ENCODE peak calls at places on chromosomes 4 and X, in four cellular contexts. One of them, this sample, is unnamed.

GRCh38 chr4:125787707-125788106 is 473.0 kb downstream of the FAT4 start:
- DNase-seq in NT2/D1: no peak
- DNase-seq in A549: no peak
- DNase-seq in spleen: no peak
- DNase-seq in this sample: no peak

GRCh38 chrX:13845721-13846378 is 29.0 kb upstream of the GPM6B start:
- DNase-seq in NT2/D1: no peak
- DNase-seq in A549: no peak
- DNase-seq in spleen: no peak
- DNase-seq in this sample: no peak

GRCh38 chr4:96670381-96670780 is 830.5 kb downstream of the PDHA2 start:
- DNase-seq in A549: no peak
- DNase-seq in NT2/D1: no peak
- DNase-seq in spleen: no peak
- DNase-seq in this sample: no peak

GRCh38 chrX:69504626-69505612 is 793 bp downstream of the NALF2 start:
- DNase-seq in spleen: no peak
- DNase-seq in NT2/D1: no peak
- DNase-seq in A549: no peak
- DNase-seq in this sample: no peak

GRCh38 chr4:39118034-39118658 is 56.1 kb downstream of the KLHL5 start:
- DNase-seq in A549: no peak
- DNase-seq in NT2/D1: no peak
- DNase-seq in spleen: no peak
- DNase-seq in this sample: no peak

GRCh38 chr4:169756971-169757574 is 671 bp downstream of the HPF1 start:
- DNase-seq in spleen: no peak
- DNase-seq in A549: no peak
- DNase-seq in NT2/D1: no peak
- DNase-seq in this sample: no peak

GRCh38 chr4:142475663-142476062 is 370.4 kb downstream of the INPP4B start:
- DNase-seq in spleen: no peak
- DNase-seq in NT2/D1: no peak
- DNase-seq in A549: peak; percentile 63
- DNase-seq in this sample: no peak

GRCh38 chr4:52823478-52824092 is 38.5 kb upstream of the RASL11B start:
- DNase-seq in NT2/D1: no peak
- DNase-seq in spleen: no peak
- DNase-seq in A549: no peak
- DNase-seq in this sample: no peak

GRCh38 chrX:21375795-21376069 is 1.5 kb downstream of the CNKSR2 start:
- DNase-seq in A549: peak; percentile 39
- DNase-seq in NT2/D1: no peak
- DNase-seq in spleen: no peak
- DNase-seq in this sample: no peak

GRCh38 chrX:37425370-37425769 is 76.2 kb downstream of the PRRG1 start:
- DNase-seq in spleen: no peak
- DNase-seq in NT2/D1: no peak
- DNase-seq in A549: no peak
- DNase-seq in this sample: no peak

GRCh38 chr4:6281436-6282144 is 11.9 kb downstream of the WFS1 start:
- DNase-seq in A549: no peak
- DNase-seq in spleen: no peak
- DNase-seq in NT2/D1: no peak
- DNase-seq in this sample: no peak

GRCh38 chr4:139315221-139315675 is 13.0 kb upstream of the NDUFC1 start:
- DNase-seq in spleen: no peak
- DNase-seq in A549: no peak
- DNase-seq in NT2/D1: no peak
- DNase-seq in this sample: no peak

GRCh38 chr4:135598151-135598550 is 1396.6 kb upstream of the PABPC4L start:
- DNase-seq in NT2/D1: no peak
- DNase-seq in A549: no peak
- DNase-seq in spleen: no peak
- DNase-seq in this sample: no peak

GRCh38 chr4:69095301-69095731 is 958 bp upstream of the UGT2B7 start:
- DNase-seq in A549: peak; percentile 89
- DNase-seq in NT2/D1: no peak
- DNase-seq in spleen: no peak
- DNase-seq in this sample: no peak

GRCh38 chrX:48747415-48748026 is 14.0 kb upstream of the GLOD5 start:
- DNase-seq in A549: no peak
- DNase-seq in spleen: no peak
- DNase-seq in NT2/D1: no peak
- DNase-seq in this sample: no peak

GRCh38 chr4:48205092-48205491 is 64.5 kb downstream of the TEC start:
- DNase-seq in spleen: no peak
- DNase-seq in NT2/D1: no peak
- DNase-seq in A549: no peak
- DNase-seq in this sample: no peak

GRCh38 chrX:106263817-106264216 is 95.7 kb downstream of the PWWP3B start:
- DNase-seq in A549: no peak
- DNase-seq in spleen: no peak
- DNase-seq in NT2/D1: no peak
- DNase-seq in this sample: no peak

GRCh38 chrX:74448669-74449068 is 27.4 kb downstream of the SLC16A2 start:
- DNase-seq in spleen: no peak
- DNase-seq in NT2/D1: no peak
- DNase-seq in A549: no peak
- DNase-seq in this sample: no peak

GRCh38 chr4:91758487-91758886 is 545.3 kb upstream of the GRID2 start:
- DNase-seq in spleen: no peak
- DNase-seq in A549: no peak
- DNase-seq in NT2/D1: no peak
- DNase-seq in this sample: no peak

GRCh38 chr4:181224826-181225225 is 1018.4 kb upstream of the TENM3 start:
- DNase-seq in A549: no peak
- DNase-seq in spleen: no peak
- DNase-seq in NT2/D1: no peak
- DNase-seq in this sample: no peak

GRCh38 chr4:30948653-30949052 is 228.5 kb downstream of the PCDH7 start:
- DNase-seq in NT2/D1: no peak
- DNase-seq in spleen: no peak
- DNase-seq in A549: no peak
- DNase-seq in this sample: no peak

GRCh38 chrX:23901065-23901464 is 6.7 kb downstream of the APOO start:
- DNase-seq in spleen: no peak
- DNase-seq in NT2/D1: no peak
- DNase-seq in A549: peak; percentile 87
- DNase-seq in this sample: no peak

GRCh38 chrX:116272328-116272727 is 101.8 kb downstream of the AGTR2 start:
- DNase-seq in A549: peak; percentile 94
- DNase-seq in spleen: no peak
- DNase-seq in NT2/D1: peak; percentile 1
- DNase-seq in this sample: no peak

GRCh38 chr4:30832652-30833051 is 112.5 kb downstream of the PCDH7 start:
- DNase-seq in NT2/D1: no peak
- DNase-seq in A549: no peak
- DNase-seq in spleen: no peak
- DNase-seq in this sample: no peak

GRCh38 chrX:131818297-131818936 is 204.7 kb upstream of the STK26 start:
- DNase-seq in A549: no peak
- DNase-seq in NT2/D1: no peak
- DNase-seq in spleen: no peak
- DNase-seq in this sample: no peak

GRCh38 chr4:109942292-109942926 is 29.7 kb downstream of the EGF start:
- DNase-seq in spleen: no peak
- DNase-seq in NT2/D1: no peak
- DNase-seq in A549: no peak
- DNase-seq in this sample: no peak

GRCh38 chr4:139595989-139596679 is 40.1 kb upstream of the SETD7 start:
- DNase-seq in spleen: no peak
- DNase-seq in A549: peak; percentile 76
- DNase-seq in NT2/D1: no peak
- DNase-seq in this sample: no peak

GRCh38 chr4:48556268-48556667 is 66.2 kb downstream of the ZAR1 start:
- DNase-seq in NT2/D1: no peak
- DNase-seq in A549: no peak
- DNase-seq in spleen: no peak
- DNase-seq in this sample: no peak

GRCh38 chr4:154564311-154564710 is 1.5 kb downstream of the FGB start:
- DNase-seq in NT2/D1: no peak
- DNase-seq in spleen: no peak
- DNase-seq in A549: no peak
- DNase-seq in this sample: no peak

GRCh38 chr4:164937576-164938270 is 39.7 kb downstream of the TRIM61 start:
- DNase-seq in spleen: no peak
- DNase-seq in NT2/D1: no peak
- DNase-seq in A549: no peak
- DNase-seq in this sample: no peak

GRCh38 chr4:55458164-55458563 is 62.4 kb downstream of the TMEM165 start:
- DNase-seq in spleen: no peak
- DNase-seq in A549: no peak
- DNase-seq in NT2/D1: no peak
- DNase-seq in this sample: no peak

GRCh38 chrX:124478046-124478445 is 131.7 kb downstream of the SH2D1A start:
- DNase-seq in spleen: no peak
- DNase-seq in A549: no peak
- DNase-seq in NT2/D1: no peak
- DNase-seq in this sample: no peak

GRCh38 chrX:124476562-124476961 is 130.2 kb downstream of the SH2D1A start:
- DNase-seq in NT2/D1: no peak
- DNase-seq in spleen: no peak
- DNase-seq in A549: no peak
- DNase-seq in this sample: no peak

DNA sequence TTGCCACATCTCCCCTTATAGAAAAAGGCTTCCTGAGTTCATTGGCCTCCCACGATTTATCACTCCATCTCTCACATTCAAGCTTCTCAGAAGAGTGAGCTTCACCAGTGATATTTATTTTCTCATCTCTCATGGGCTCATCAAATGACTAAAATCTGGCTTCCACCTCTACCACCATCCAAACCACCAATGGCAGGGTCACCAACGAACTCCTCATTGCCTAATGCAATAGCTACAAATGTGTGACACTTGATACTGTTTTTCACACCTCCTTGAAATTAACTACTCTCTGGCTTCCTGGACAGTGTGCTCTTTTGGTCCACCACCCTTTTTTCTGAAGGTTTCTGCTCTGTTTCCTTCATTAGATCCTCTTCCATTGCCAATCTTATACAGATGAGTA is 129.0 kb downstream of the SH2D1A start:
- DNase-seq in A549: no peak
- DNase-seq in spleen: no peak
- DNase-seq in NT2/D1: no peak
- DNase-seq in this sample: no peak
- H3K9me3 ChIP-seq in A549: no peaks in the 10 kb centered on the region
- H3K9me3 ChIP-seq in spleen: no peaks in the 10 kb centered on the region
- H3K9me3 ChIP-seq in NT2/D1: no peaks in the 10 kb centered on the region
- H3K9me3 ChIP-seq in this sample: no peaks in the 10 kb centered on the region

DNA sequence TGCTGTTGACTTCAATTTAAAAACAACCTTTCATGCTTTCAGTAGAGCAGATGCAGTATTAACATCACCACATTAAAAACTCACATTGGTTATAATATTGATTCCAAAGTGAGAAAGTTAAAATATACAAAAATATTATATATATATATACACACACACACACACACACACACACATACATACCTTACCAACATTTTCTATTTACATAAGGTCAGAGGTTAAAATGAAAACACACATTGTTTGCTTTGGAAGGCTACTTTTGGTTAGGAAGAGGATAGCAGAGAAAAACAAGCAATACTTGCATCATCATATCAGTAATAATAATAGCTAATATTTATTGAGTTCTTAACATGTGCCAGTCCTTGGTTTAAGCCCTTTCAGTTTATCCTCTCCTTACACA is 226.5 kb downstream of the PPP4R3C start:
- DNase-seq in NT2/D1: no peak
- DNase-seq in A549: no peak
- DNase-seq in spleen: no peak
- DNase-seq in this sample: no peak
- H3K9me3 ChIP-seq in NT2/D1: peaks cover 11% of the 10 kb centered on the region
- H3K9me3 ChIP-seq in A549: no peaks in the 10 kb centered on the region
- H3K9me3 ChIP-seq in spleen: no peaks in the 10 kb centered on the region
- H3K9me3 ChIP-seq in this sample: no peaks in the 10 kb centered on the region

DNA sequence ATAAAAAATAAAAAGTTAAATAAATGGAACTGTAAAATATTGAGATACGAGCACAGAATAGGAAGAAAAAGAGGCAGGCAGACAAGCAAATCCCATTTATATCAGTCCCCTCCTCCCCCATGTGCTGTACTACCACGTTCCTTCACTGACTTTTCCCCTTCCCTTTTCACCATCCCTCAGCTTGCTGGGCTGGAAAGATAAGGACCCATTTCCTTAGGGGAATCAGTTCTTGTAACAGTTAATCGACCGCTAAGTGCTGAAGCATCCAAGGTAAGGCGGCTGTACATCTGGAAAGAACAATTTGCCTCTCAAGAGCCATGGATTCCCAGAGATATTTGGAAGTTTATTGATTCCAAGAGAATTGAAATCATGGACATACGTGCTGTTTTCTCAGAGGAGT is 1687.9 kb downstream of the STIM2 start:
- DNase-seq in NT2/D1: no peak
- DNase-seq in spleen: no peak
- DNase-seq in A549: no peak
- DNase-seq in this sample: no peak
- H3K9me3 ChIP-seq in NT2/D1: no peaks in the 10 kb centered on the region
- H3K9me3 ChIP-seq in spleen: no peaks in the 10 kb centered on the region
- H3K9me3 ChIP-seq in A549: no peaks in the 10 kb centered on the region
- H3K9me3 ChIP-seq in this sample: peaks cover 3% of the 10 kb centered on the region

GRCh38 chr4:12500409-12500808 is 983.7 kb downstream of the RAB28 start:
- DNase-seq in A549: no peak
- DNase-seq in spleen: no peak
- DNase-seq in NT2/D1: no peak
- DNase-seq in this sample: no peak
- H3K9me3 ChIP-seq in A549: no peaks in the 10 kb centered on the region
- H3K9me3 ChIP-seq in spleen: no peaks in the 10 kb centered on the region
- H3K9me3 ChIP-seq in NT2/D1: no peaks in the 10 kb centered on the region
- H3K9me3 ChIP-seq in this sample: no peaks in the 10 kb centered on the region

GRCh38 chr4:157287445-157287844 is 66.9 kb downstream of the GRIA2 start:
- DNase-seq in spleen: no peak
- DNase-seq in A549: no peak
- DNase-seq in NT2/D1: no peak
- DNase-seq in this sample: no peak
- H3K9me3 ChIP-seq in spleen: no peaks in the 10 kb centered on the region
- H3K9me3 ChIP-seq in A549: no peaks in the 10 kb centered on the region
- H3K9me3 ChIP-seq in NT2/D1: no peaks in the 10 kb centered on the region
- H3K9me3 ChIP-seq in this sample: no peaks in the 10 kb centered on the region

DNA sequence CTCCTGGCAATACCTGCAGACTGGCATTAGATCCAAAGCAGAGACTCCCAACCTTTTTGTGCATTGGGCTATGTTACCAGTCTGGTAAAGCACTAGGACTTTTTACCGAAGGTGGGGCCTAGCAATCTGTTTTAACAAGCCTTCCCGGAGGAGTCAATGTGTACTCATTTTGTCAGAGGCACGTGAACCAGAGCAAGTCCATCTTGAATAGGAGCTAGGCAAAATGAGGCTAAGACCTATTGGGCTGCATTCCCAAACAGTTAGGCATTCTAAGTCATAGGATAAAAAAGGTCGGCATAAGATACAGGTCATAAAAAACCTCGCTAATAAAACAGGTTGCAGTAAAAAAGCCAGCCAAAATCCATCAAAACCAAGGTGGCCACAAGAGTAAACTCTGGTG is 22.3 kb downstream of the ADGRA3 start:
- DNase-seq in NT2/D1: no peak
- DNase-seq in spleen: no peak
- DNase-seq in A549: no peak
- DNase-seq in this sample: no peak
- H3K9me3 ChIP-seq in NT2/D1: no peaks in the 10 kb centered on the region
- H3K9me3 ChIP-seq in spleen: no peaks in the 10 kb centered on the region
- H3K9me3 ChIP-seq in A549: no peaks in the 10 kb centered on the region
- H3K9me3 ChIP-seq in this sample: no peaks in the 10 kb centered on the region

This sample was measured in T-helper 17 cell.